ENCODE peak calls at places on chromosomes 5 and 9, in six cellular contexts. One of them, this sample, is unnamed.

GRCh38 chr5:8848997-8849585 is 696.8 kb downstream of the SEMA5A start:
- DNase-seq in left colon: no peak
- DNase-seq in uterus: no peak
- DNase-seq in SW 1271: no peak
- DNase-seq in GM12865: no peak
- DNase-seq in HT1080: peak
- DNase-seq in this sample: no peak

GRCh38 chr5:159099049-159099760 is 511 bp downstream of the EBF1 start:
- DNase-seq in left colon: peak
- DNase-seq in uterus: peak
- DNase-seq in SW 1271: peak
- DNase-seq in GM12865: peak
- DNase-seq in HT1080: peak
- DNase-seq in this sample: peak

GRCh38 chr9:93026640-93027039 is 31.9 kb upstream of the SUSD3 start:
- DNase-seq in left colon: no peak
- DNase-seq in uterus: no peak
- DNase-seq in SW 1271: no peak
- DNase-seq in GM12865: no peak
- DNase-seq in HT1080: no peak
- DNase-seq in this sample: no peak

GRCh38 chr5:176413255-176413565 is 3.1 kb downstream of the CLTB start:
- DNase-seq in left colon: no peak
- DNase-seq in uterus: no peak
- DNase-seq in SW 1271: no peak
- DNase-seq in GM12865: no peak
- DNase-seq in HT1080: no peak
- DNase-seq in this sample: no peak

GRCh38 chr5:54524704-54525103 is 7.1 kb downstream of the SNX18 start:
- DNase-seq in left colon: no peak
- DNase-seq in uterus: no peak
- DNase-seq in SW 1271: no peak
- DNase-seq in GM12865: no peak
- DNase-seq in HT1080: no peak
- DNase-seq in this sample: no peak

GRCh38 chr9:6852243-6852963 is 94.6 kb downstream of the KDM4C start:
- DNase-seq in left colon: no peak
- DNase-seq in uterus: no peak
- DNase-seq in SW 1271: no peak
- DNase-seq in GM12865: no peak
- DNase-seq in HT1080: peak
- DNase-seq in this sample: no peak

GRCh38 chr5:133627180-133627579 is 14.8 kb upstream of the FSTL4 start:
- DNase-seq in left colon: no peak
- DNase-seq in uterus: no peak
- DNase-seq in SW 1271: no peak
- DNase-seq in GM12865: no peak
- DNase-seq in HT1080: no peak
- DNase-seq in this sample: no peak

GRCh38 chr9:24479696-24480095 is 66.0 kb downstream of the IZUMO3 start:
- DNase-seq in left colon: no peak
- DNase-seq in uterus: no peak
- DNase-seq in SW 1271: no peak
- DNase-seq in GM12865: no peak
- DNase-seq in HT1080: no peak
- DNase-seq in this sample: no peak

GRCh38 chr9:82152181-82152580 is 163.6 kb downstream of the SPATA31D1 start:
- DNase-seq in left colon: no peak
- DNase-seq in uterus: no peak
- DNase-seq in SW 1271: no peak
- DNase-seq in GM12865: no peak
- DNase-seq in HT1080: peak
- DNase-seq in this sample: no peak

GRCh38 chr9:115396071-115396529 is 278.1 kb upstream of the TNC start:
- DNase-seq in left colon: no peak
- DNase-seq in uterus: no peak
- DNase-seq in SW 1271: no peak
- DNase-seq in GM12865: no peak
- DNase-seq in HT1080: no peak
- DNase-seq in this sample: no peak

GRCh38 chr5:173187054-173187743 is 42.9 kb downstream of the BNIP1 start:
- DNase-seq in left colon: no peak
- DNase-seq in uterus: no peak
- DNase-seq in SW 1271: no peak
- DNase-seq in GM12865: peak
- DNase-seq in HT1080: no peak
- DNase-seq in this sample: peak

GRCh38 chr5:54756796-54757402 is 228.5 kb downstream of the ESM1 start:
- DNase-seq in left colon: no peak
- DNase-seq in uterus: no peak
- DNase-seq in SW 1271: no peak
- DNase-seq in GM12865: no peak
- DNase-seq in HT1080: no peak
- DNase-seq in this sample: no peak

GRCh38 chr9:15509931-15510788 is 610 bp downstream of the PSIP1 start:
- DNase-seq in left colon: peak
- DNase-seq in uterus: peak
- DNase-seq in SW 1271: no peak
- DNase-seq in GM12865: peak
- DNase-seq in HT1080: no peak
- DNase-seq in this sample: peak

GRCh38 chr9:110029815-110030480 is 178.0 kb downstream of the C9orf152 start:
- DNase-seq in left colon: no peak
- DNase-seq in uterus: no peak
- DNase-seq in SW 1271: no peak
- DNase-seq in GM12865: no peak
- DNase-seq in HT1080: no peak
- DNase-seq in this sample: no peak

GRCh38 chr5:139141841-139142240 is 56.3 kb downstream of the SIL1 start:
- DNase-seq in left colon: peak
- DNase-seq in uterus: peak
- DNase-seq in SW 1271: no peak
- DNase-seq in GM12865: no peak
- DNase-seq in HT1080: no peak
- DNase-seq in this sample: no peak

GRCh38 chr9:129351642-129352151 is 173.6 kb upstream of the IER5L start:
- DNase-seq in left colon: no peak
- DNase-seq in uterus: no peak
- DNase-seq in SW 1271: no peak
- DNase-seq in GM12865: no peak
- DNase-seq in HT1080: no peak
- DNase-seq in this sample: no peak

GRCh38 chr9:90684776-90685175 is 42.2 kb upstream of the DIRAS2 start:
- DNase-seq in left colon: no peak
- DNase-seq in uterus: no peak
- DNase-seq in SW 1271: no peak
- DNase-seq in GM12865: no peak
- DNase-seq in HT1080: no peak
- DNase-seq in this sample: no peak

GRCh38 chr5:16160706-16161105 is 18.9 kb downstream of the MARCHF11 start:
- DNase-seq in left colon: no peak
- DNase-seq in uterus: no peak
- DNase-seq in SW 1271: peak
- DNase-seq in GM12865: peak
- DNase-seq in HT1080: peak
- DNase-seq in this sample: peak

GRCh38 chr9:136564379-136564988 is 18.6 kb upstream of the NOTCH1 start:
- DNase-seq in left colon: peak
- DNase-seq in uterus: peak
- DNase-seq in SW 1271: no peak
- DNase-seq in GM12865: peak
- DNase-seq in HT1080: peak
- DNase-seq in this sample: peak

GRCh38 chr5:93611900-93612898 is 29.2 kb downstream of the NR2F1 start:
- DNase-seq in left colon: no peak
- DNase-seq in uterus: no peak
- DNase-seq in SW 1271: no peak
- DNase-seq in GM12865: no peak
- DNase-seq in HT1080: no peak
- DNase-seq in this sample: no peak

GRCh38 chr5:138458856-138459255 is 6.4 kb upstream of the EGR1 start:
- DNase-seq in left colon: no peak
- DNase-seq in uterus: no peak
- DNase-seq in SW 1271: no peak
- DNase-seq in GM12865: no peak
- DNase-seq in HT1080: no peak
- DNase-seq in this sample: no peak

GRCh38 chr5:158877124-158877581 is 222.6 kb downstream of the EBF1 start:
- DNase-seq in left colon: no peak
- DNase-seq in uterus: no peak
- DNase-seq in SW 1271: no peak
- DNase-seq in GM12865: peak
- DNase-seq in HT1080: no peak
- DNase-seq in this sample: no peak

GRCh38 chr5:60447488-60447920 is 252.5 kb downstream of the DEPDC1B start:
- DNase-seq in left colon: no peak
- DNase-seq in uterus: no peak
- DNase-seq in SW 1271: no peak
- DNase-seq in GM12865: no peak
- DNase-seq in HT1080: no peak
- DNase-seq in this sample: no peak

GRCh38 chr5:32712463-32713395 is 1.6 kb downstream of the NPR3 start:
- DNase-seq in left colon: no peak
- DNase-seq in uterus: no peak
- DNase-seq in SW 1271: no peak
- DNase-seq in GM12865: no peak
- DNase-seq in HT1080: no peak
- DNase-seq in this sample: peak